ENCODE peak calls at places on chromosomes 3 and 15, in seven cellular contexts. P, F, R, I, D, L and C are unnamed samples.

GRCh38 chr3:43539321-43539720 is 82.5 kb downstream of the ANO10 start:
- DNase-seq in P (peak; percentile 75), F (no peak), R (no peak), I (no peak), D (no peak), L (no peak), C (peak; percentile 39)

GRCh38 chr15:81254277-81255265 is 57.9 kb downstream of the IL16 start:
- DNase-seq in P (no peak), F (no peak), R (no peak), I (no peak), D (no peak), L (no peak), C (no peak)

GRCh38 chr15:77024273-77025065 is 29.5 kb downstream of the PSTPIP1 start:
- DNase-seq in P (peak; percentile 82), F (peak; percentile 92), R (peak; percentile 75), I (peak; percentile 78), D (no peak), L (peak; percentile 55), C (peak; percentile 40)

GRCh38 chr3:49534581-49535495 is 19.4 kb upstream of the BSN start:
- DNase-seq in P (peak; percentile 91), F (peak; percentile 70), R (no peak), I (no peak), D (peak; percentile 25), L (no peak), C (no peak)

GRCh38 chr3:159928071-159928491 is 60.6 kb upstream of the IL12A start:
- DNase-seq in P (no peak), F (no peak), R (no peak), I (no peak), D (no peak), L (no peak), C (no peak)

GRCh38 chr15:80415331-80415730 is 11.1 kb downstream of the ARNT2 start:
- DNase-seq in P (no peak), F (no peak), R (no peak), I (no peak), D (no peak), L (no peak), C (no peak)

GRCh38 chr3:57079221-57079831 is 18.9 kb downstream of the SPATA12 start:
- DNase-seq in P (peak; percentile 88), F (peak; percentile 86), R (peak; percentile 56), I (peak; percentile 77), D (no peak), L (no peak), C (peak; percentile 47)

GRCh38 chr3:71152039-71152891 is 431.3 kb downstream of the FOXP1 start:
- DNase-seq in P (peak; percentile 41), F (no peak), R (no peak), I (no peak), D (no peak), L (no peak), C (no peak)

GRCh38 chr15:51121118-51121517 is 26.4 kb upstream of the TNFAIP8L3 start:
- DNase-seq in P (no peak), F (no peak), R (no peak), I (no peak), D (peak; percentile 99), L (no peak), C (no peak)

GRCh38 chr3:119357190-119357589 is 63.0 kb downstream of the ARHGAP31 start:
- DNase-seq in P (no peak), F (no peak), R (peak; percentile 59), I (no peak), D (no peak), L (no peak), C (no peak)

GRCh38 chr3:48026951-48027908 is 11.0 kb upstream of the MAP4 start:
- DNase-seq in P (no peak), F (no peak), R (no peak), I (no peak), D (no peak), L (no peak), C (no peak)

GRCh38 chr3:142501004-142501926 is 53.4 kb upstream of the XRN1 start:
- DNase-seq in P (no peak), F (no peak), R (no peak), I (no peak), D (peak; percentile 89), L (no peak), C (no peak)

GRCh38 chr3:4887177-4887576 is 92.1 kb upstream of the BHLHE40 start:
- DNase-seq in P (no peak), F (no peak), R (no peak), I (no peak), D (no peak), L (no peak), C (no peak)

GRCh38 chr3:122679085-122679466 is 1.6 kb upstream of the PARP14 start:
- DNase-seq in P (peak; percentile 86), F (peak; percentile 78), R (peak; percentile 82), I (peak; percentile 93), D (peak; percentile 47), L (peak; percentile 79), C (peak; percentile 62)
- H3K4me3 ChIP-seq in P (peak overlapping the region; percentile 89), F (no peak overlapping the region), R (peak overlapping the region; percentile 87), I (peak overlapping the region; percentile 80), D (peak overlapping the region; percentile 21), L (peak overlapping the region; percentile 81), C (no peak overlapping the region)

GRCh38 chr3:13195374-13195773 is 122.1 kb upstream of the IQSEC1 start:
- DNase-seq in P (no peak), F (no peak), R (no peak), I (no peak), D (no peak), L (no peak), C (no peak)
- H3K4me1 ChIP-seq in P (peaks cover 2% of the 10 kb centered on the region), F (no peaks in the 10 kb centered on the region), R (no peaks in the 10 kb centered on the region), I (no peaks in the 10 kb centered on the region), D (peaks cover 7% of the 10 kb centered on the region), L (peaks cover 24% of the 10 kb centered on the region), C (peaks cover 37% of the 10 kb centered on the region)

GRCh38 chr15:63134245-63134644 is 12.6 kb downstream of the LACTB start:
- DNase-seq in P (peak; percentile 37), F (no peak), R (no peak), I (no peak), D (no peak), L (no peak), C (no peak)
- H3K4me3 ChIP-seq in P (no peak overlapping the region), F (no peak overlapping the region), R (no peak overlapping the region), I (no peak overlapping the region), D (no peak overlapping the region), L (no peak overlapping the region), C (no peak overlapping the region)

GRCh38 chr3:13012228-13012691 is 61.0 kb downstream of the IQSEC1 start:
- DNase-seq in P (no peak), F (peak; percentile 56), R (peak; percentile 90), I (peak; percentile 89), D (no peak), L (peak; percentile 28), C (no peak)
- H3K4me1 ChIP-seq in P (peaks cover 13% of the 10 kb centered on the region), F (no peaks in the 10 kb centered on the region), R (peaks cover 89% of the 10 kb centered on the region), I (no peaks in the 10 kb centered on the region), D (peaks cover 14% of the 10 kb centered on the region), L (peaks cover 91% of the 10 kb centered on the region), C (peaks cover 33% of the 10 kb centered on the region)

GRCh38 chr15:89330119-89330518 is 4.5 kb downstream of the POLG start:
- DNase-seq in P (no peak), F (no peak), R (no peak), I (no peak), D (no peak), L (no peak), C (no peak)

GRCh38 chr15:89328398-89329254 is 6.0 kb downstream of the POLG start:
- DNase-seq in P (no peak), F (no peak), R (no peak), I (no peak), D (no peak), L (no peak), C (no peak)

GRCh38 chr15:89327113-89327512 is 7.5 kb downstream of the POLG start:
- DNase-seq in P (no peak), F (no peak), R (no peak), I (no peak), D (no peak), L (no peak), C (no peak)

GRCh38 chr15:89330881-89331595 is 3.6 kb downstream of the POLG start:
- DNase-seq in P (no peak), F (no peak), R (no peak), I (no peak), D (no peak), L (no peak), C (no peak)

GRCh38 chr15:89329329-89330084 is 5.1 kb downstream of the POLG start:
- DNase-seq in P (no peak), F (no peak), R (no peak), I (no peak), D (no peak), L (peak; percentile 25), C (no peak)
- H3K4me3 ChIP-seq in P (no peak overlapping the region), F (no peak overlapping the region), R (no peak overlapping the region), I (no peak overlapping the region), D (no peak overlapping the region), L (no peak overlapping the region), C (no peak overlapping the region)